ENCODE peak calls at places on chromosomes 5 and 9, in four cellular contexts. W is HCT116, U is A549, E is mammary epithelial cell. L is an unnamed sample.

GRCh38 chr9:91894023-91894422 is 56.0 kb downstream of the ROR2 start:
- DNase-seq in W (no peak), U (no peak), E (no peak), L (no peak)

GRCh38 chr5:150402901-150403342 is 9.8 kb downstream of the CD74 start:
- DNase-seq in W (no peak), U (no peak), E (no peak), L (no peak)

GRCh38 chr5:63125862-63126261 is 547.2 kb downstream of the LRRC70 start:
- DNase-seq in W (no peak), U (peak; percentile 28), E (peak; percentile 41), L (peak; percentile 62)

GRCh38 chr5:108216890-108217289 is 165.0 kb downstream of the FBXL17 start:
- DNase-seq in W (peak; percentile 32), U (no peak), E (peak; percentile 20), L (no peak)

GRCh38 chr9:34335376-34335775 is 6.0 kb downstream of the NUDT2 start:
- DNase-seq in W (no peak), U (no peak), E (no peak), L (no peak)

GRCh38 chr9:129864991-129865647 is 29.9 kb downstream of the USP20 start:
- DNase-seq in W (no peak), U (no peak), E (no peak), L (no peak)

GRCh38 chr5:170219615-170220014 is 13.2 kb upstream of the C5orf58 start:
- DNase-seq in W (peak; percentile 45), U (no peak), E (peak; percentile 72), L (no peak)

GRCh38 chr5:150253416-150254208 is 36.0 kb downstream of the CAMK2A start:
- DNase-seq in W (no peak), U (no peak), E (no peak), L (peak; percentile 61)

GRCh38 chr9:87676976-87677775 is 48.7 kb upstream of the CTSL start:
- DNase-seq in W (no peak), U (no peak), E (no peak), L (no peak)

GRCh38 chr5:84727708-84728107 is 343.0 kb upstream of the EDIL3 start:
- DNase-seq in W (no peak), U (no peak), E (no peak), L (no peak)

GRCh38 chr5:5721881-5722280 is 299.4 kb downstream of the ICE1 start:
- DNase-seq in W (no peak), U (no peak), E (no peak), L (no peak)

GRCh38 chr5:156515121-156515520 is 188.2 kb downstream of the SGCD start:
- DNase-seq in W (no peak), U (no peak), E (no peak), L (no peak)

GRCh38 chr9:89764217-89764616 is 159.4 kb downstream of the GADD45G start:
- DNase-seq in W (no peak), U (no peak), E (no peak), L (no peak)

GRCh38 chr5:73826301-73826700 is 200.3 kb downstream of the ARHGEF28 start:
- DNase-seq in W (no peak), U (no peak), E (no peak), L (no peak)

GRCh38 chr9:129567842-129568559 is 52.9 kb downstream of the C9orf50 start:
- DNase-seq in W (peak; percentile 73), U (peak; percentile 64), E (no peak), L (peak; percentile 66)

GRCh38 chr9:127568971-127569818 is 42.9 kb upstream of the STXBP1 start:
- DNase-seq in W (no peak), U (peak; percentile 73), E (peak; percentile 80), L (peak; percentile 91)

GRCh38 chr5:6714221-6715041 is 1.2 kb downstream of the TENT4A start:
- DNase-seq in W (no peak), U (peak; percentile 38), E (no peak), L (peak; percentile 35)

GRCh38 chr9:123784513-123784912 is 145.4 kb downstream of the DENND1A start:
- DNase-seq in W (no peak), U (no peak), E (peak; percentile 17), L (no peak)

GRCh38 chr9:127549771-127550170 is 62.3 kb upstream of the STXBP1 start:
- DNase-seq in W (no peak), U (no peak), E (no peak), L (no peak)

GRCh38 chr5:178329331-178329730 is 96.7 kb upstream of the PHYKPL start:
- DNase-seq in W (no peak), U (no peak), E (no peak), L (no peak)

GRCh38 chr5:83220331-83220730 is 143.0 kb downstream of the XRCC4 start:
- DNase-seq in W (no peak), U (no peak), E (no peak), L (peak; percentile 11)

GRCh38 chr9:114616684-114617520 is 5.8 kb downstream of the TMEM268 start:
- DNase-seq in W (no peak), U (no peak), E (no peak), L (no peak)

GRCh38 chr9:114002271-114002985 is 75.7 kb downstream of the AMBP start:
- DNase-seq in W (no peak), U (no peak), E (no peak), L (no peak)

GRCh38 chr5:10489810-10490426 is 48.2 kb downstream of the ROPN1L start:
- DNase-seq in W (no peak), U (no peak), E (peak; percentile 16), L (no peak)

GRCh38 chr5:53008751-53009150 is 19.6 kb downstream of the ITGA2 start:
- DNase-seq in W (peak; percentile 37), U (peak; percentile 25), E (peak; percentile 85), L (no peak)

GRCh38 chr9:134710271-134710540 is 68.6 kb downstream of the COL5A1 start:
- DNase-seq in W (no peak), U (no peak), E (no peak), L (no peak)

GRCh38 chr9:134710912-134711311 is 69.3 kb downstream of the COL5A1 start:
- DNase-seq in W (no peak), U (no peak), E (no peak), L (no peak)

GRCh38 chr9:134716067-134716466 is 74.5 kb downstream of the COL5A1 start:
- DNase-seq in W (no peak), U (no peak), E (no peak), L (no peak)

GRCh38 chr9:134712243-134712642 is 70.6 kb downstream of the COL5A1 start:
- DNase-seq in W (no peak), U (no peak), E (no peak), L (no peak)

DNA sequence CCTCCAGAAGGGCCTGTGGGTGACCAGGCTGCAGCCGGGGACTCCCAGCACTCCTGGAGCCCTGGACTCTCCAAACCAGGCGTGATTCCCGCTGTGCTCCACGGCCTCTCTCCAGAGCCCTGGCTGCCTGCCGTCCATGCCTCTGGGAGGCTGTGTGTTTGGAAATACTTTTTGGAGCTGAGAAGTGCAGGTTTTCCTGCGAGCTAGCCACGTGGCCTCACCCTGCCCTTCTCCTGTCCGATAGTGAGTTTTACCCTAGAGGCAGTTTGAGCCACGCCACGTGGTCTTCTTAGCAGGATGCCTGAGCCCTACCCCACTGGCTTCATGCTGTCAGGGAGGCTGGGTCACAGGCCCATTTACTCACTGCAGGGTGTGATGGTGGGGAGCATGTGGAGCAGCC is 71.3 kb downstream of the COL5A1 start:
- DNase-seq in W (no peak), U (no peak), E (no peak), L (no peak)
- H3K4me1 ChIP-seq in W (no peaks in the 10 kb centered on the region), U (no peaks in the 10 kb centered on the region), E (no peaks in the 10 kb centered on the region), L (no peaks in the 10 kb centered on the region)

GRCh38 chr5:110439280-110439679 is 287.2 kb downstream of the TMEM232 start:
- DNase-seq in W (no peak), U (no peak), E (no peak), L (no peak)
- H3K27ac ChIP-seq in W (no peak overlapping the region), U (no peak overlapping the region), E (no peak overlapping the region), L (no peak overlapping the region)

DNA sequence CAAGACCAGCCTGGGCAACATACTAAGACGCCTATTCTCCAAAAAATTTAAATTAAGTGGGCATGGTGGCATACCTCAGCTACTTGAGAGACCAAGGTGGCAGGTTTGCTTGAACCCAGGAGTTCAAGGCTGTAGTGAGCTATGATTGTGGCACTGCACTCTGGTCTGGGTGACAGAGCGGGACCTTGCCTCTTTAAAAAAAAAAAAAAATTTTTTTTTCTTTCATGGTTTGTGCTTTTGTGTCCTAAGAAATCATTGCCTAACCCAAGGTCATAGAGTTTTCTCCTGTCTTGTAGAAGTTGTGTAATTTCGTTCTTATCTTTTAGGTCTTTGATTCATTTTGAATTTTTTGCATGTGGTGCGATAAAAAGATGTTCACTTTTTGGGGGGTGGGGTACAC is 12.3 kb downstream of the GPBP1 start:
- DNase-seq in W (no peak), U (no peak), E (no peak), L (no peak)
- H3K4me1 ChIP-seq in W (no peaks in the 10 kb centered on the region), U (peaks cover 12% of the 10 kb centered on the region), E (peaks cover 4% of the 10 kb centered on the region), L (peaks cover 54% of the 10 kb centered on the region)

GRCh38 chr5:112492291-112492690 is 73.2 kb upstream of the EPB41L4A start:
- DNase-seq in W (peak; percentile 57), U (peak; percentile 68), E (peak; percentile 69), L (peak; percentile 88)
- H3K27ac ChIP-seq in W (no peak overlapping the region), U (no peak overlapping the region), E (no peak overlapping the region), L (no peak overlapping the region)

GRCh38 chr5:124665035-124665434 is 81.4 kb downstream of the ZNF608 start:
- DNase-seq in W (no peak), U (no peak), E (no peak), L (no peak)

GRCh38 chr5:124663101-124663506 is 83.3 kb downstream of the ZNF608 start:
- DNase-seq in W (no peak), U (no peak), E (peak; percentile 35), L (peak; percentile 47)

GRCh38 chr5:124668353-124669299 is 77.8 kb downstream of the ZNF608 start:
- DNase-seq in W (no peak), U (no peak), E (no peak), L (no peak)

GRCh38 chr5:124664287-124664686 is 82.2 kb downstream of the ZNF608 start:
- DNase-seq in W (no peak), U (no peak), E (no peak), L (no peak)

DNA sequence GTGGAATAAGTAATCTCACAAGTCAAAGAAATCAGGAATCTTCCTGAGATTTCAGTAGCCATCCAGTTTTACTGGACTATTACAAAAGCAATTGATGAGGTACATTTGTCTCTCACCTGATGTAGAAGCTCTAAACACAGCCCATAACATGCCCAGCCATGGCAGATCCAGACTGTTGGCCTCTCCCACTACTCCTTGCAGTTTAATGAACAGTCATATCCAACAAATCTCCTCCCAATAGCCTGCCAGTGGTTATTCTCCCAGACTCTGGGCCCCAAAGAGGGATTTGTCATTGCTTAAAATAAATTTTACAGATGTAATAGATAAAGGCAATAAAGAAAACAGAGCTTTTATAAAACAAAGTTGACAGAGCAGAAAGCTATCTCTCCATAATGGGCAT is 80.8 kb downstream of the ZNF608 start:
- DNase-seq in W (no peak), U (no peak), E (no peak), L (no peak)
- H3K4me1 ChIP-seq in W (peaks cover 33% of the 10 kb centered on the region), U (peaks cover 27% of the 10 kb centered on the region), E (peaks cover 37% of the 10 kb centered on the region), L (peaks cover 54% of the 10 kb centered on the region)

GRCh38 chr5:96743065-96743768 is 64.5 kb downstream of the ERAP1 start:
- DNase-seq in W (no peak), U (no peak), E (peak; percentile 46), L (peak; percentile 10)
- H3K27ac ChIP-seq in W (no peak overlapping the region), U (no peak overlapping the region), E (peak overlapping the region; percentile 17), L (peak overlapping the region; percentile 26)

GRCh38 chr9:134939080-134939733 is 21.5 kb upstream of the FCN1 start:
- DNase-seq in W (no peak), U (no peak), E (peak; percentile 20), L (no peak)
- H3K4me1 ChIP-seq in W (no peaks in the 10 kb centered on the region), U (no peaks in the 10 kb centered on the region), E (no peaks in the 10 kb centered on the region), L (no peaks in the 10 kb centered on the region)

GRCh38 chr9:112325600-112325999 is 7.8 kb downstream of the PTBP3 start:
- DNase-seq in W (no peak), U (no peak), E (no peak), L (no peak)
- H3K27ac ChIP-seq in W (no peak overlapping the region), U (no peak overlapping the region), E (no peak overlapping the region), L (peak overlapping the region; percentile 75)

GRCh38 chr9:125510980-125511379 is 196.0 kb downstream of the MAPKAP1 start:
- DNase-seq in W (no peak), U (no peak), E (no peak), L (no peak)
- H3K4me1 ChIP-seq in W (peaks cover 20% of the 10 kb centered on the region), U (peaks cover 22% of the 10 kb centered on the region), E (peaks cover 33% of the 10 kb centered on the region), L (peaks cover 36% of the 10 kb centered on the region)